ENCODE peak calls at places on chromosomes 4 and X, in five cellular contexts. Z, Y, U, T and A are unnamed samples.
A peak's percentile ranks its signal among the peaks of the same experiment; 100 is the strongest.

GRCh38 chr4:7344650-7345049 is 90.1 kb downstream of the PSAPL1 start:
- DNase-seq in Y (no peak), Z (no peak), T (no peak), U (no peak), A (no peak)

GRCh38 chrX:153970398-153971123 is 1.1 kb downstream of the HCFC1 start:
- DNase-seq in Z (no peak), T (peak; percentile 72), Y (peak; percentile 24), U (peak; percentile 47), A (no peak)

GRCh38 chr4:124132161-124132560 is 580.4 kb downstream of the ANKRD50 start:
- DNase-seq in U (no peak), Z (no peak), Y (no peak), T (no peak), A (no peak)

GRCh38 chr4:37719021-37719420 is 32.8 kb upstream of the RELL1 start:
- DNase-seq in U (no peak), Y (no peak), T (no peak), Z (no peak), A (no peak)

GRCh38 chr4:7322166-7322991 is 112.4 kb downstream of the PSAPL1 start:
- DNase-seq in Z (no peak), Y (peak; percentile 68), T (no peak), U (peak; percentile 66), A (no peak)

GRCh38 chr4:100421356-100421978 is 96.4 kb downstream of the EMCN start:
- DNase-seq in U (peak; percentile 11), Y (no peak), T (peak; percentile 54), Z (no peak), A (no peak)

GRCh38 chr4:168694669-168695068 is 197.8 kb downstream of the PALLD start:
- DNase-seq in Z (peak; percentile 23), Y (no peak), T (peak; percentile 79), U (no peak), A (no peak)

GRCh38 chr4:24770111-24770584 is 25.2 kb upstream of the SOD3 start:
- DNase-seq in Y (no peak), T (peak; percentile 98), U (peak; percentile 4), Z (no peak), A (no peak)

GRCh38 chrX:47796433-47796906 is 40.2 kb upstream of the ZNF81 start:
- DNase-seq in T (peak; percentile 36), Z (no peak), Y (no peak), U (no peak), A (no peak)

GRCh38 chrX:15465896-15466651 is 27.1 kb downstream of the PIR start:
- DNase-seq in U (peak; percentile 5), Y (no peak), Z (no peak), T (no peak), A (no peak)

GRCh38 chr4:18691431-18692200 is 670.1 kb upstream of the LCORL start:
- DNase-seq in Z (no peak), U (peak; percentile 10), T (no peak), Y (no peak), A (no peak)

GRCh38 chr4:111675746-111676145 is 469.5 kb upstream of the FAM241A start:
- DNase-seq in T (no peak), Y (no peak), Z (no peak), U (no peak), A (no peak)

GRCh38 chr4:80072607-80073361 is at the start of gene ANTXR2:
- DNase-seq in T (peak; percentile 98), Z (peak; percentile 83), Y (peak; percentile 79), U (peak; percentile 91), A (peak; percentile 90)

GRCh38 chr4:80070880-80071620 is 2.0 kb downstream of the ANTXR2 start:
- DNase-seq in Z (no peak), Y (no peak), T (peak; percentile 22), U (no peak), A (no peak)

GRCh38 chr4:80069837-80070788 is 2.9 kb downstream of the ANTXR2 start:
- DNase-seq in U (no peak), Y (no peak), T (peak; percentile 22), Z (no peak), A (no peak)

GRCh38 chr4:80073362-80074008 is 456 bp upstream of the ANTXR2 start:
- DNase-seq in Z (no peak), T (no peak), Y (no peak), U (no peak), A (peak; percentile 52)

GRCh38 chr4:80071643-80072606 is 1.1 kb downstream of the ANTXR2 start:
- DNase-seq in T (peak; percentile 39), Z (peak; percentile 44), U (peak; percentile 67), Y (peak; percentile 29), A (peak; percentile 46)
- TF ChIP-seq CTCF in T (no peak), Z (no peak), U (no peak), Y (no peak), A (no peak)

GRCh38 chr4:132332932-132333722 is 816.0 kb upstream of the PCDH10 start:
- DNase-seq in T (peak; percentile 30), U (no peak), Z (no peak), Y (no peak), A (no peak)
- TF ChIP-seq CTCF in T (peak; percentile 39), U (peak; percentile 37), Z (no peak), Y (no peak), A (no peak)

GRCh38 chrX:75149654-75150053 is 6.4 kb downstream of the ABCB7 start:
- DNase-seq in T (no peak), Y (no peak), U (no peak), Z (no peak), A (no peak)
- TF ChIP-seq CTCF in T (no peak), Y (no peak), U (no peak), Z (no peak), A (no peak)

DNA sequence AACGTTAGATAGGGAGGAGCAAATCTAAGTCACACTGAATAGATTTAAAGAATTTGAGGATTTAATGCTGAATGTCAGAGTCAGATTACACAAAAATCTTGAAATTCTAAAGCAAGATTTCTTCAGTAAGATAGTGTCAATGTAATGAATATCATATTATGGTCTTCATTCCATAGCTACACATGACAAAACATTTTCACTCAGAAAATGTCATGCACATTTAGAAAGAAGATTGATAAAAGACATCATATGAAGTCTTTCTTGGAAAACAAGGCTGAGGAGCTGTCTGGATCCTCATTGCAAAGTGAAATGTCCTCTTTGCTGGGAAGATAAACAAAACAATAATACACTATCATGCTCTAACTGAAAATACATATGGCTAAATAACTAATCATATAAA is 1006.9 kb downstream of the PCDH7 start:
- DNase-seq in Z (no peak), U (no peak), Y (no peak), T (no peak), A (no peak)
- TF ChIP-seq CTCF in Z (no peak), U (no peak), Y (no peak), T (no peak), A (no peak)

DNA sequence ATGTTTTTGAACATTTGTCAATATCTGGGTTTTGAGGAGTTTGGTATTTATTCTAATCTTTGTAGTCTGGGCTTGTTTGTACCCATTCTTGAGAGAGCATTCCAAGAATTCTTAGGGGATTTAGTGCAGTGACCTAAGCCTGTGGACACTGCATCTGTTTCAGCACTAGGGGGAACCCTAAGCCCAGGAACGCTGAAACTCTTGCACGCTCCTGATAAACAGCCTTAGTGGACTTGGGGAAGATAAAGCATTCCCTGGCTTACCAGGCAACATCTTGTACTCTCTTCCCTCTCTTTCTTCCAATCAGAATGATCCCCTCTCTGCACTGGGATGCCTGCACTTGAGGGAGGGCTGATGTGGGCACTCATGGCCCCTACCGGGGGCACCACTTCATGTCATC is 654.9 kb upstream of the HTR2C start:
- DNase-seq in Y (peak; percentile 3), Z (peak; percentile 3), U (peak; percentile 76), T (peak; percentile 19), A (no peak)
- TF ChIP-seq CTCF in Y (peak; percentile 19), Z (no peak), U (peak; percentile 68), T (peak; percentile 55), A (peak; percentile 70)

GRCh38 chr4:56575820-56576429 is 70.3 kb downstream of the ARL9 start:
- DNase-seq in U (peak; percentile 32), T (peak; percentile 69), Y (no peak), Z (no peak), A (no peak)
- TF ChIP-seq CTCF in U (peak; percentile 59), T (peak; percentile 60), Y (peak; percentile 51), Z (peak; percentile 43), A (peak; percentile 15)

DNA sequence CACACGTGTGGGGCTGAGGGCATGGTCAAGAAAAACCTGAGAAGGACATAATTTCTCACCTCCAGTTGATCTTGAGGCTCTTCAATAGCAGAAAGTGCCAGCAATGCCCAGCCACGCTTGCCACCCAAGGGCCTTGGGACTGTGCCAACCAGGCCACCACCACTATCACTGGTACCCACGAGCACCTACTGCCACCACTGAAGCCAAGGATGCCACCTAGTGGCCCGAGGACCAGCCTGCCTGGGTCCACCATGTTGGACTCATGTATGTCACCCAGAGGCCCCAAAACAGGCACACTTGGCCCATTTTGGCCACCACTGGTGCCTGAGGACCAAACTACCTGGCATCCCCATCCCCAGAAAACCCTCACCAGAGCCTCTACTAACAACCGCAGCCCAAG is 191.8 kb downstream of the ADAM29 start:
- DNase-seq in Y (no peak), Z (no peak), T (no peak), U (no peak), A (no peak)
- TF ChIP-seq CTCF in Y (no peak), Z (no peak), T (no peak), U (no peak), A (no peak)